ENCODE peak calls at places on chromosome 3, in five cellular contexts. X is uterus; C is T-helper 2 cell; J is activated CD4-positive, alpha-beta T cell treated with anti-CD3 and anti-CD28 coated beads, Interleukin-2, amount 50 U/mL, for 48 hours; Q is dermis microvascular lymphatic vessel endothelial cell. T is an unnamed sample.

GRCh38 chr3:176959867-176960266 is 237.4 kb downstream of the TBL1XR1 start:
- DNase-seq in J (no peak), Q (no peak), X (no peak), C (no peak), T (no peak)

GRCh38 chr3:141383555-141384129 is 15.3 kb downstream of the ZBTB38 start:
- DNase-seq in J (no peak), X (no peak), C (no peak), Q (no peak), T (no peak)

GRCh38 chr3:15903776-15904720 is 106.3 kb upstream of the ANKRD28 start:
- DNase-seq in J (no peak), C (no peak), Q (no peak), X (peak), T (no peak)

GRCh38 chr3:27360113-27361078 is 8.8 kb downstream of the NEK10 start:
- DNase-seq in J (no peak), C (no peak), X (no peak), Q (peak), T (no peak)

GRCh38 chr3:46416134-46417119 is 9.4 kb downstream of the CCRL2 start:
- DNase-seq in Q (no peak), J (no peak), C (no peak), X (no peak), T (peak)

GRCh38 chr3:26625187-26625586 is 2.6 kb downstream of the LRRC3B start:
- DNase-seq in C (no peak), J (no peak), Q (no peak), X (no peak), T (no peak)

GRCh38 chr3:9192238-9192637 is 57.2 kb downstream of the SRGAP3 start:
- DNase-seq in C (no peak), J (no peak), Q (no peak), X (no peak), T (no peak)

GRCh38 chr3:38401563-38401962 is 52.1 kb upstream of the ACVR2B start:
- DNase-seq in X (no peak), Q (no peak), C (no peak), J (no peak), T (no peak)

GRCh38 chr3:156609115-156609514 is 54.2 kb upstream of the SSR3 start:
- DNase-seq in X (no peak), C (no peak), Q (no peak), J (no peak), T (no peak)

GRCh38 chr3:146218880-146219866 is 31.7 kb downstream of the PLSCR4 start:
- DNase-seq in J (peak), X (peak), C (no peak), Q (peak), T (peak)

GRCh38 chr3:10532939-10533730 is 27.7 kb upstream of the ATP2B2 start:
- DNase-seq in C (no peak), Q (no peak), J (no peak), X (no peak), T (no peak)

GRCh38 chr3:159829056-159829995 is 159.3 kb upstream of the IL12A start:
- DNase-seq in C (no peak), X (no peak), J (no peak), Q (peak), T (no peak)

GRCh38 chr3:113802795-113803455 is 35.7 kb upstream of the GRAMD1C start:
- DNase-seq in X (no peak), Q (no peak), J (no peak), C (no peak), T (no peak)

GRCh38 chr3:43054754-43055153 is 51.1 kb downstream of the POMGNT2 start:
- DNase-seq in J (no peak), X (no peak), C (no peak), Q (no peak), T (no peak)

GRCh38 chr3:196072313-196072712 is 9.6 kb downstream of the TFRC start:
- DNase-seq in Q (no peak), X (no peak), C (no peak), J (no peak), T (no peak)

GRCh38 chr3:124972457-124972856 is 37.9 kb upstream of the MUC13 start:
- DNase-seq in Q (no peak), C (no peak), J (no peak), X (no peak), T (no peak)

GRCh38 chr3:195255571-195256501 is 15.1 kb downstream of the XXYLT1 start:
- DNase-seq in Q (no peak), J (no peak), C (no peak), X (no peak), T (no peak)

GRCh38 chr3:186931487-186932280 is 1.4 kb downstream of the ST6GAL1 start:
- DNase-seq in Q (peak), C (peak), J (peak), X (peak), T (peak)

GRCh38 chr3:179156775-179157174 is 8.6 kb downstream of the PIK3CA start:
- DNase-seq in C (no peak), J (no peak), Q (peak), X (no peak), T (no peak)

GRCh38 chr3:31667582-31667981 is 134.9 kb downstream of the STT3B start:
- DNase-seq in Q (no peak), J (no peak), X (no peak), C (no peak), T (no peak)

GRCh38 chr3:42185044-42185443 is 80.9 kb downstream of the CCK start:
- DNase-seq in X (no peak), Q (peak), J (no peak), C (no peak), T (no peak)

GRCh38 chr3:18389108-18389733 is 35.9 kb downstream of the SATB1 start:
- DNase-seq in X (no peak), J (no peak), Q (peak), C (no peak), T (peak)

GRCh38 chr3:12303532-12303931 is 14.7 kb downstream of the PPARG start:
- DNase-seq in C (no peak), X (no peak), J (no peak), Q (no peak), T (no peak)

GRCh38 chr3:46236294-46237054 is 5.8 kb upstream of the CCR3 start:
- DNase-seq in Q (no peak), J (no peak), C (no peak), X (no peak), T (no peak)

GRCh38 chr3:1728510-1728909 is 370.2 kb upstream of the CNTN4 start:
- DNase-seq in C (no peak), X (no peak), Q (no peak), J (no peak), T (no peak)

GRCh38 chr3:116340680-116341216 is 104.5 kb downstream of the LSAMP start:
- DNase-seq in C (no peak), J (no peak), Q (no peak), X (no peak), T (no peak)

GRCh38 chr3:125048282-125048681 is 7.5 kb downstream of the HEG1 start:
- DNase-seq in Q (no peak), X (no peak), J (no peak), C (no peak), T (no peak)

GRCh38 chr3:86774082-86774691 is 216.8 kb downstream of the VGLL3 start:
- DNase-seq in J (no peak), X (no peak), C (no peak), Q (peak), T (no peak)

GRCh38 chr3:79167651-79168416 is 600.0 kb downstream of the ROBO1 start:
- DNase-seq in C (no peak), Q (no peak), J (no peak), X (no peak), T (no peak)

GRCh38 chr3:149016242-149016641 is 24.9 kb downstream of the GYG1 start:
- DNase-seq in J (no peak), X (no peak), C (no peak), Q (no peak), T (no peak)

GRCh38 chr3:134369231-134369741 is 5.0 kb downstream of the AMOTL2 start:
- DNase-seq in X (no peak), C (no peak), Q (peak), J (no peak), T (no peak)

GRCh38 chr3:30672959-30673358 is 66.6 kb downstream of the TGFBR2 start:
- DNase-seq in C (no peak), X (no peak), J (no peak), Q (peak), T (no peak)

GRCh38 chr3:72008226-72008996 is 223.5 kb upstream of the PROK2 start:
- DNase-seq in J (no peak), C (no peak), Q (no peak), X (no peak), T (no peak)